ENCODE peak calls at places on chromosomes 12 and 14, in ten cellular contexts. W is CD4-positive, CD25-positive, alpha-beta regulatory T cell; R is NCI-H1092; P is Right ventricle myocardium superior; Z is kidney epithelial cell; G is uterus; T is ACHN; Y is activated naive CD8-positive, alpha-beta T cell treated with anti-CD3 and anti-CD28 coated beads, Interleukin-2, amount 50 U/mL, for 16 hours; B is GDM1; V is NCI-H82. X is an unnamed sample.

GRCh38 chr12:130396667-130397066 is 59.0 kb downstream of the PIWIL1 start:
- DNase-seq in W (no peak), R (no peak), P (no peak), Z (no peak), G (no peak), T (no peak), Y (no peak), B (no peak), V (no peak), X (no peak)

GRCh38 chr12:27751386-27752047 is 28.5 kb upstream of the KLHL42 start:
- DNase-seq in W (no peak), R (no peak), P (no peak), Z (no peak), G (no peak), T (no peak), Y (no peak), B (no peak), V (peak), X (no peak)

GRCh38 chr14:57963071-57963470 is 97.2 kb upstream of the SLC35F4 start:
- DNase-seq in W (no peak), R (no peak), P (no peak), Z (no peak), G (no peak), T (no peak), Y (no peak), B (no peak), V (no peak), X (no peak)

GRCh38 chr14:100547633-100548294 is 39.5 kb downstream of the BEGAIN start:
- DNase-seq in W (peak), R (peak), P (peak), Z (no peak), G (peak), T (no peak), Y (no peak), B (peak), V (no peak), X (peak)

GRCh38 chr12:77089701-77090220 is 24.4 kb upstream of the E2F7 start:
- DNase-seq in W (no peak), R (no peak), P (no peak), Z (no peak), G (no peak), T (no peak), Y (no peak), B (no peak), V (no peak), X (no peak)

GRCh38 chr12:19630536-19630935 is 191.2 kb downstream of the AEBP2 start:
- DNase-seq in W (no peak), R (no peak), P (no peak), Z (no peak), G (no peak), T (no peak), Y (no peak), B (no peak), V (no peak), X (no peak)

GRCh38 chr14:61628192-61628591 is 67.1 kb upstream of the HIF1A start:
- DNase-seq in W (no peak), R (no peak), P (no peak), Z (no peak), G (no peak), T (no peak), Y (no peak), B (no peak), V (no peak), X (no peak)

GRCh38 chr12:119011231-119011630 is 29.9 kb downstream of the SRRM4 start:
- DNase-seq in W (no peak), R (no peak), P (no peak), Z (no peak), G (no peak), T (no peak), Y (no peak), B (no peak), V (peak), X (no peak)

GRCh38 chr14:61103541-61104339 is 122.7 kb downstream of the SLC38A6 start:
- DNase-seq in W (no peak), R (no peak), P (peak), Z (peak), G (peak), T (peak), Y (no peak), B (no peak), V (peak), X (peak)

GRCh38 chr14:96117997-96118790 is 79.0 kb downstream of the C14orf132 start:
- DNase-seq in W (no peak), R (no peak), P (no peak), Z (no peak), G (no peak), T (no peak), Y (no peak), B (no peak), V (no peak), X (no peak)